ENCODE peak calls at places on chromosomes 12 and 14, in six cellular contexts. W is progenitor cell of endocrine pancreas, O is SK-N-DZ, D is HTR-8/SVneo, H is NCI-H2081, N is WTC11. U is an unnamed sample.

GRCh38 chr14:105173901-105174894 is 5.6 kb upstream of the JAG2 start:
- DNase-seq in W (no peak), O (no peak), D (no peak), H (no peak), N (no peak), U (no peak)

GRCh38 chr12:1801285-1801975 is 18.9 kb upstream of the LRTM2 start:
- DNase-seq in W (peak), O (no peak), D (no peak), H (no peak), N (no peak), U (no peak)

GRCh38 chr14:76311410-76311758 is 64.6 kb upstream of the ESRRB start:
- DNase-seq in W (no peak), O (no peak), D (no peak), H (no peak), N (peak), U (no peak)

GRCh38 chr12:25924535-25925001 is 33.9 kb upstream of the RASSF8 start:
- DNase-seq in W (no peak), O (no peak), D (peak), H (no peak), N (no peak), U (peak)

GRCh38 chr12:65492997-65493892 is 214.8 kb downstream of the MSRB3 start:
- DNase-seq in W (no peak), O (no peak), D (no peak), H (no peak), N (no peak), U (no peak)

GRCh38 chr12:67413577-67413976 is 144.4 kb downstream of the CAND1 start:
- DNase-seq in W (no peak), O (peak), D (no peak), H (no peak), N (no peak), U (no peak)

GRCh38 chr12:127355061-127355820 is 911.7 kb upstream of the TMEM132C start:
- DNase-seq in W (no peak), O (no peak), D (peak), H (no peak), N (no peak), U (no peak)

GRCh38 chr12:53996188-53996885 is 3.6 kb upstream of the HOXC9 start:
- DNase-seq in W (no peak), O (no peak), D (no peak), H (no peak), N (no peak), U (no peak)

GRCh38 chr12:64066052-64066451 is 156.0 kb downstream of the KICS2 start:
- DNase-seq in W (no peak), O (no peak), D (no peak), H (no peak), N (no peak), U (no peak)

GRCh38 chr12:78636253-78636855 is 228.2 kb upstream of the SYT1 start:
- DNase-seq in W (no peak), O (no peak), D (no peak), H (no peak), N (no peak), U (no peak)

GRCh38 chr12:104182621-104183378 is 32.8 kb upstream of the TXNRD1 start:
- DNase-seq in W (no peak), O (no peak), D (no peak), H (no peak), N (no peak), U (no peak)

GRCh38 chr14:23569443-23570151 is 2.0 kb upstream of the AP1G2 start:
- DNase-seq in W (no peak), O (peak), D (no peak), H (peak), N (peak), U (no peak)

GRCh38 chr14:55383039-55383438 is 28.6 kb downstream of the ATG14 start:
- DNase-seq in W (no peak), O (no peak), D (no peak), H (no peak), N (no peak), U (no peak)

U was measured in dermis microvascular lymphatic vessel endothelial cell.